ENCODE peak calls at places on chromosomes 13 and 19, in six cellular contexts. T, F, J, O, V and D are unnamed samples.

GRCh38 chr13:24724714-24725113 is 39.3 kb upstream of the RNF17 start:
- DNase-seq in V (no peak), F (no peak), O (no peak), J (no peak), T (no peak), D (no peak)

GRCh38 chr19:10695401-10696398 is 5.5 kb upstream of the QTRT1 start:
- DNase-seq in O (peak; percentile 84), F (peak; percentile 97), T (peak; percentile 97), J (peak; percentile 94), V (peak; percentile 45), D (peak; percentile 93)

GRCh38 chr13:105202384-105202783 is 1333.1 kb downstream of the EFNB2 start:
- DNase-seq in V (no peak), J (no peak), F (no peak), T (no peak), O (no peak), D (no peak)

GRCh38 chr19:7993560-7993959 is 11.9 kb downstream of the ELAVL1 start:
- DNase-seq in J (no peak), F (no peak), O (no peak), V (no peak), T (no peak), D (no peak)

GRCh38 chr13:111153977-111154332 is 38.8 kb downstream of the ARHGEF7 start:
- DNase-seq in F (peak; percentile 63), O (peak; percentile 38), J (no peak), V (no peak), T (peak; percentile 27), D (no peak)

GRCh38 chr19:7857727-7858701 is 16.2 kb downstream of the PRR36 start:
- DNase-seq in J (no peak), F (peak; percentile 86), T (no peak), V (no peak), O (no peak), D (no peak)

GRCh38 chr13:110869805-110870706 is 44.8 kb downstream of the ANKRD10 start:
- DNase-seq in V (no peak), F (peak; percentile 79), J (no peak), O (peak; percentile 89), T (no peak), D (no peak)

GRCh38 chr13:33932765-33933406 is 114.9 kb downstream of the RFC3 start:
- DNase-seq in J (no peak), F (no peak), O (no peak), T (no peak), V (no peak), D (no peak)

GRCh38 chr19:56837892-56838679 is 2.4 kb downstream of the PEG3 start:
- DNase-seq in J (no peak), T (no peak), F (no peak), V (no peak), O (peak; percentile 67), D (no peak)

GRCh38 chr19:12155324-12155723 is 1.2 kb downstream of the ZNF625 start:
- DNase-seq in F (no peak), V (no peak), T (no peak), J (no peak), O (no peak), D (no peak)

GRCh38 chr19:13796301-13797057 is 1.2 kb downstream of the ZSWIM4 start:
- DNase-seq in O (peak; percentile 23), F (peak; percentile 8), J (no peak), V (no peak), T (no peak), D (no peak)

GRCh38 chr19:18761531-18762110 is 29.5 kb downstream of the COMP start:
- DNase-seq in F (no peak), V (no peak), T (no peak), J (no peak), O (no peak), D (no peak)

GRCh38 chr19:16042533-16043085 is 33.7 kb upstream of the TPM4 start:
- DNase-seq in V (no peak), J (no peak), O (no peak), T (no peak), F (no peak), D (no peak)

GRCh38 chr13:45436953-45437352 is 18.8 kb upstream of the SLC25A30 start:
- DNase-seq in T (no peak), O (no peak), V (no peak), F (no peak), J (no peak), D (no peak)

GRCh38 chr19:27972291-27973040 is 1240.5 kb downstream of the UQCRFS1 start:
- DNase-seq in F (no peak), V (no peak), T (no peak), O (no peak), J (no peak), D (no peak)

GRCh38 chr19:27974082-27974513 is 1238.9 kb downstream of the UQCRFS1 start:
- DNase-seq in T (no peak), V (peak; percentile 25), J (no peak), F (peak; percentile 26), O (peak; percentile 2), D (no peak)

GRCh38 chr19:27975419-27976005 is 1237.4 kb downstream of the UQCRFS1 start:
- DNase-seq in V (no peak), F (no peak), O (no peak), T (no peak), J (no peak), D (no peak)

GRCh38 chr19:27971071-27971470 is 1241.9 kb downstream of the UQCRFS1 start:
- DNase-seq in V (no peak), F (no peak), T (no peak), O (no peak), J (peak; percentile 58), D (no peak)

GRCh38 chr19:27971869-27972268 is 1241.1 kb downstream of the UQCRFS1 start:
- DNase-seq in V (no peak), J (no peak), O (no peak), F (no peak), T (no peak), D (no peak)
- TF ChIP-seq TAF1 in V (no peak), J (no peak), O (no peak), F (no peak), T (no peak), D (no peak)

GRCh38 chr19:31326329-31327028 is 22.8 kb downstream of the TSHZ3 start:
- DNase-seq in T (no peak), J (no peak), O (no peak), V (no peak), F (no peak), D (no peak)
- TF ChIP-seq POLR2A in T (no peak), J (no peak), O (no peak), V (no peak), F (no peak), D (no peak)

DNA sequence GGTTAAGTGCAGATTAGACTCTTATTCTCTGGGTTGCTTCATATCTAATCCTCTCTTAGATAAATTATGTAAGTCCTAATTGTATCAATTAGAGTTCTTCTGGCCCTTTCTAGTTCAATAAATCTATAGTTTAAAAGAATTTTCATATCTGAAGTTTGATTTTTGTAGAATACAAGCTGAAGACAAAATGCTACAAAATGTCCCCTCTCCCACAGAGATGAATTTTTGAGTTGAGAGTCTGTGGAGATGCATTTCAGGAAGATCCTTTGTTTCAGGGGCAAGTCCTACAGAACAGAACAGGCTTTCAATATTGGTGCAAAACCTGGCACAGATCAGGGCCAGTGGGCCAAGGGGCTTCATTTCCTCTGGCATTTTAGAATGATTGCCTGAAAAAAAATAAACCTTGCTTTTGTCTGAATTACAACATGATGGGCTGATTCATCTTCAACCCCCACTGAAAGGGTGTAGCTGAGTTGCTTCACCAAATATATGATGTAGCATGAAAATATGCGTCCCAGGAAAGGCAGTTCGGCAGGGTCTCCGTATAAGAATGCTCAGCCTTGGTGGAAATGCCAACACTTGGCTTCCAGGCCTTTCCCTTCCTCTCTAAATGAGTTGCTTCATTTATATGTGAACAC is 6.4 kb upstream of the IPO5 start:
- DNase-seq in V (no peak), T (no peak), J (no peak), F (no peak), O (no peak), D (no peak)
- TF ChIP-seq TAF1 in V (no peak), T (no peak), J (no peak), F (no peak), O (no peak), D (no peak)

GRCh38 chr19:40741527-40742390 is 8.5 kb downstream of the ACTMAP start:
- DNase-seq in J (no peak), O (no peak), V (no peak), T (no peak), F (no peak), D (no peak)

GRCh38 chr19:40742477-40742876 is 7.8 kb downstream of the ACTMAP start:
- DNase-seq in V (no peak), O (no peak), F (no peak), T (no peak), J (no peak), D (no peak)

GRCh38 chr19:40739030-40739839 is 11.0 kb downstream of the ACTMAP start:
- DNase-seq in F (no peak), J (no peak), V (no peak), O (no peak), T (no peak), D (no peak)

GRCh38 chr19:40739871-40740703 is 10.2 kb downstream of the ACTMAP start:
- DNase-seq in F (peak; percentile 47), O (no peak), J (no peak), T (no peak), V (no peak), D (no peak)

DNA sequence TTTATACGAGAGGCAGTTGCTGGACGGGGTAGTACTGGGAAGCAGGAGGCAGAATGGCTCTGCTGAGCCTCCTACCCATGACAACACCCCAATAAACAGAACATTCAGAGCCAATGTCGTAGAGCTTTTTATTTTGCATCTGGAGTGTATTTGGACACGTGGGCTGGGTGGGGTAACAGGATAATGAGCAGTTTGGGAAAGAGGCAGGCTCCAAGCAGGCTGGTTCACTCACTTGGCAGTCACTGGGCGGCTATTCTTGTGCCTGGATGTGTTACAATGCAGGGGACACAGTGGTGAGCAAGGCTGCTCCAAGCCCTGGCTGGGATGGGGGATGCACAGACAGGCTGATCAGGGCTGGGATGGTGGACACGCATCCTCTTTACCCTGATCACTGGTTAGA is 9.5 kb downstream of the ACTMAP start:
- DNase-seq in T (no peak), V (no peak), O (no peak), J (no peak), F (no peak), D (no peak)
- TF ChIP-seq POLR2A in T (no peak), V (no peak), O (no peak), J (no peak), F (no peak), D (no peak)

DNA sequence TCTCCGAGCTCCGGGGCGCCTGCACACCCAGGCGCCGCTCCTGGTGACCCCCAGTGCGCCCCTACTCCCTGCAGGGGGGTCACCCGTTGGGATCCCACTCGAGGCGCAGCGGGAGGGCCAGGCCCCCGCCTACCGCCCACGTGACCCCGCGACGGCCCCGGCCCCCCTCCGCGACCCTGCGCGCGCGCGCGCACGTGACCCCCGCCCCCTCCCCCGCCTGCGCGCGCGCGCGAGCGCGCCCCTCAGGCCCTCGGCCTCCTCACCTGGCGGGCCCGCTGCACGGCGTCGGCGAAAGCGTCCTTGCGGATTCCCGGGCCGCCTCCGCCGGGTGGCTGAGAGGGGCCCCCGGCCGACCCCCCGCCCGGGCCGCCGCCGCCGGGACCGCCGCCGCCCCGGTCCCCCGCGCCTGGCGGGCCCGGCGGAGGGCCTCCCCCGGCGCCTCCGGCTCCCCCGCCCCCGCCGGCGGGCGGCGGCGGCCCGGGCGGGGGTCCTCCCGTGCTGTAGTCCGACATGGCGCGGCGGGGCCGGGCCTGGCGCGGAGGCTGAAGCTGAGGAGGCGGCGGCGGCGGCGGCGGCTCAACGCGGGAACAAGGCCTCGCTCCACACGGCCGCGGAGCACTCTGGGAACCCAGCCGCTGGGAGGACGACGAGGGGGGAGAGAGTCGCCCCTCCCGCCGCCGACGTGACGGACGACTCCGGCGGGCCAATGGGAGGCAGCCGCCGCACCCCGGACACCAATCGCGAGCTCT is at the start of gene KHSRP:
- DNase-seq in F (peak; percentile 90), T (no peak), V (no peak), O (no peak), J (no peak), D (no peak)
- TF ChIP-seq TAF1 in F (peak; percentile 71), T (peak; percentile 34), V (peak; percentile 53), O (peak; percentile 58), J (peak; percentile 85), D (no peak)